ENCODE peak calls at places on chromosomes 5 and 9, in four cellular contexts. One of them, this sample, is unnamed.

GRCh38 chr5:127396490-127397155 is 106.0 kb downstream of the MEGF10 start:
- DNase-seq in esophagus squamous epithelium: no peak
- DNase-seq in BJ: no peak
- DNase-seq in WERI-Rb-1: peak; percentile 15
- DNase-seq in this sample: no peak

GRCh38 chr9:80699551-80699998 is 989.8 kb downstream of the TLE1 start:
- DNase-seq in BJ: no peak
- DNase-seq in WERI-Rb-1: no peak
- DNase-seq in esophagus squamous epithelium: no peak
- DNase-seq in this sample: peak; percentile 40

GRCh38 chr5:39501403-39501802 is 76.6 kb upstream of the DAB2 start:
- DNase-seq in BJ: no peak
- DNase-seq in esophagus squamous epithelium: no peak
- DNase-seq in WERI-Rb-1: no peak
- DNase-seq in this sample: no peak

GRCh38 chr5:5494489-5495402 is 72.3 kb downstream of the ICE1 start:
- DNase-seq in WERI-Rb-1: no peak
- DNase-seq in esophagus squamous epithelium: peak; percentile 30
- DNase-seq in BJ: no peak
- DNase-seq in this sample: no peak

GRCh38 chr5:127957701-127958190 is 125.8 kb upstream of the SLC12A2 start:
- DNase-seq in esophagus squamous epithelium: no peak
- DNase-seq in WERI-Rb-1: no peak
- DNase-seq in BJ: no peak
- DNase-seq in this sample: no peak

GRCh38 chr5:27124590-27124989 is 86.2 kb upstream of the CDH9 start:
- DNase-seq in esophagus squamous epithelium: no peak
- DNase-seq in BJ: no peak
- DNase-seq in WERI-Rb-1: peak; percentile 45
- DNase-seq in this sample: no peak

GRCh38 chr9:70083429-70083828 is 39.8 kb downstream of the MAMDC2 start:
- DNase-seq in WERI-Rb-1: no peak
- DNase-seq in BJ: no peak
- DNase-seq in esophagus squamous epithelium: no peak
- DNase-seq in this sample: no peak

GRCh38 chr9:129773262-129774048 is 20.6 kb upstream of the PTGES start:
- DNase-seq in WERI-Rb-1: no peak
- DNase-seq in BJ: no peak
- DNase-seq in esophagus squamous epithelium: no peak
- DNase-seq in this sample: peak; percentile 44

GRCh38 chr9:72315089-72315509 is 49.9 kb downstream of the ZFAND5 start:
- DNase-seq in BJ: peak; percentile 28
- DNase-seq in WERI-Rb-1: peak; percentile 18
- DNase-seq in esophagus squamous epithelium: no peak
- DNase-seq in this sample: peak; percentile 27

GRCh38 chr5:180251141-180251540 is 40.7 kb downstream of the MAPK9 start:
- DNase-seq in BJ: no peak
- DNase-seq in esophagus squamous epithelium: no peak
- DNase-seq in WERI-Rb-1: no peak
- DNase-seq in this sample: no peak

DNA sequence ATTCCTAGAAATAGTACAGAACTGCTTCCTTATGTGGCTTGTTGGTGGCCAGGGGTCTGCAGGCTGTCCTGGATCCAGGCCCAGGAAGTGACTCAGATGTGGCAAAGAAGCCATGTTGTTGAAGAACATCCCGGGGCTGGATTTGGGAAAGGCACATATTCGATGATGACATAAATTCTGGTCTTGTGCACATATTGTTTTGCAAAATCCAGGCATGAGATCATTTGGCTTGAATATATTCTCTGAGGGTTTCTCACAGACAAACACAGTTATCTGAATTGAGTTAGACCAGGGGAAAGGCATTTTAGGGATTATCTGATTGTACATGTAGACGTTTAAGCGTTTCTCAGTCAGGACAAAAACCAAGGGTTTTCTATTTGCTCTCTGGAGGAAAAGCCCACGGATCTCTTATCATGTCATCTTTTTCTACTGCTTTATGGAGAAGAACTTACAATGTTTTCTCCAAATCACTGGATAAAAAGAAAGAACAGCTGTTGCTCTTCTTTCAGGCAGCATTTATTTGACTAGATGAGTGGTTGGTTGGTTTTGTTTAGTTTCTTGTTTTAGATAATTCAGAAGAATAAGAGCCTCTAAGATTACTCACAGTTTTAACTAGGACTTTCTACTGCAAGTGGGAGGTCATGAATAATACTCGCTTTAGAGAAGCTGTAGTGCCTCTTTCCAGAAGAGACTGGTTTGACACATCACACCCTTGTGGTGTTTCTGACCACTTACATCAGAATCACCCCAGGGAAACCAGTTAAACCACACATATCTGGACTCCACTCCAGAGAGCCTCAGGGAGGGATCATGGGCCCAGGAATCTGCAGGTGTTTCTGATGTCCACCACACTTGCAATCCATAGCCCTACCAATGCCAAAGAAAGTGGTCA is 29.5 kb upstream of the LHFPL2 start:
- DNase-seq in esophagus squamous epithelium: no peak
- DNase-seq in WERI-Rb-1: no peak
- DNase-seq in BJ: peak; percentile 90
- DNase-seq in this sample: peak; percentile 98
- TF ChIP-seq CTCF in esophagus squamous epithelium: no peak
- TF ChIP-seq CTCF in WERI-Rb-1: no peak
- TF ChIP-seq CTCF in BJ: peak; percentile 26
- TF ChIP-seq CTCF in this sample: peak; percentile 21

DNA sequence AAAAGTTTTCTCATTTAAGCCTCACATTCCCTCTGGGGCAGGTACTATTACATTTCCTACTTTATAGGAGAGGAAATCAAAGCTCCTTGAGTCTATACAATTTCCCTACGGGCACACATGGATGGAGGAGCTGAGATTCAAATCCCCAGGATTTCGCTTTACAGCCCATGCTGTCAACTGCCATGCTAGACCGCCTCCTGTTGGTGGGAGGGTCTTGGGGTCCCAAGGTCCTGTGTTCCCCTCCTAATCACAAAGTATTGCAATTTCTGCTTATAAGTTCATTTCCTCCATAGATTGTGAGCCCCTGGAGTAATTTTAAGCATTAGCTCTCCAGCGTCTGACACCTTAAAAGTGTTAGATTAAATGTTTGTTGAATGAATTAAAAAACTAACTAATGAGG is 95.9 kb upstream of the SMARCA2 start:
- DNase-seq in BJ: no peak
- DNase-seq in esophagus squamous epithelium: no peak
- DNase-seq in WERI-Rb-1: no peak
- DNase-seq in this sample: no peak
- TF ChIP-seq CTCF in BJ: no peak
- TF ChIP-seq CTCF in esophagus squamous epithelium: no peak
- TF ChIP-seq CTCF in WERI-Rb-1: no peak
- TF ChIP-seq CTCF in this sample: no peak

GRCh38 chr9:37392272-37392671 is 30.2 kb upstream of the GRHPR start:
- DNase-seq in WERI-Rb-1: no peak
- DNase-seq in esophagus squamous epithelium: no peak
- DNase-seq in BJ: no peak
- DNase-seq in this sample: no peak

GRCh38 chr9:37395663-37396062 is 26.8 kb upstream of the GRHPR start:
- DNase-seq in WERI-Rb-1: no peak
- DNase-seq in BJ: no peak
- DNase-seq in esophagus squamous epithelium: no peak
- DNase-seq in this sample: no peak

GRCh38 chr9:37395229-37395628 is 27.3 kb upstream of the GRHPR start:
- DNase-seq in WERI-Rb-1: no peak
- DNase-seq in esophagus squamous epithelium: no peak
- DNase-seq in BJ: no peak
- DNase-seq in this sample: no peak

GRCh38 chr9:37386988-37387387 is 35.5 kb upstream of the GRHPR start:
- DNase-seq in WERI-Rb-1: no peak
- DNase-seq in BJ: no peak
- DNase-seq in esophagus squamous epithelium: no peak
- DNase-seq in this sample: no peak

DNA sequence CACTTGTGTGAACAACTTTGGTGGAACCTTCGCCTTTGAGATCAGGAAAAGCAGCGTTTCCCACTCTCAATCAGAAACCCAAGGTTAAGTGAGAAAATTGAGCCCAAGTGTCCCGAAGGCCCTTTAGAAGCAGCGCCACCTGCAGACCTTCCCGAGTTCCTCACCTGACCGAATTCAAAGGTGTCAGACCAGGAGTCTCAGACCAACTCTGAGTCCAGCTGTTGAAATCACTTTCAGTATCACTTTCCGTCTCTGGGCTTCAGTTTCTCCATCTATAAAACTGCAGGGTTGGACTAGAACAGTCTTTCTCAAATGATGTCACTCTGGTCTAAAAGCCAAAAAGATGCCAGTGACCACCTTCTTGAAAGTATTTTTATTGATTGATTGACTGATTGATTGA is 31.7 kb upstream of the GRHPR start:
- DNase-seq in esophagus squamous epithelium: no peak
- DNase-seq in BJ: no peak
- DNase-seq in WERI-Rb-1: peak; percentile 45
- DNase-seq in this sample: no peak
- TF ChIP-seq CTCF in esophagus squamous epithelium: no peak
- TF ChIP-seq CTCF in BJ: peak; percentile 29
- TF ChIP-seq CTCF in WERI-Rb-1: peak; percentile 66
- TF ChIP-seq CTCF in this sample: peak; percentile 19

DNA sequence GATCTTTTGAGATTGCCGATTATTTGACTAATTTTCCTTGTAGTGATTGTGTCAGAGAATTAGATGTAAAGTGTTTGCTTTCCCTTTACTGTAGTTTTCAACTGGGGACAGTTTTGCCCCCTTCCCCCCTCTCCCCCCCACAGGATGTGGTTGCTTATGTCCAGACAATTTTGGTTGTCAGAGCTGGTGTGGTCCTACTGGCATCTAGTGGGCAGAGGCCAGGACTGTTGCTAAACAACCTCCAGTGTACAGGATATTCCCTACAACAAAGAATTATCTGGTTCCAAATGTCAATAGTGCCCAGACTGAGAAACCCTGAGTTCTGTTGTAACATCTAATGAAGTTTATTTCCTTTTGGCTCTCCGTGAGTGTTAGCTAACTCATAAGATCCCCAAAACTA is 20.0 kb downstream of the TMEFF1 start:
- DNase-seq in WERI-Rb-1: no peak
- DNase-seq in esophagus squamous epithelium: no peak
- DNase-seq in BJ: no peak
- DNase-seq in this sample: peak; percentile 37
- TF ChIP-seq CTCF in WERI-Rb-1: peak; percentile 5
- TF ChIP-seq CTCF in esophagus squamous epithelium: no peak
- TF ChIP-seq CTCF in BJ: peak; percentile 13
- TF ChIP-seq CTCF in this sample: peak; percentile 64

GRCh38 chr5:142769793-142770649 is at the start of gene ARHGAP26:
- DNase-seq in WERI-Rb-1: peak; percentile 97
- DNase-seq in esophagus squamous epithelium: peak; percentile 85
- DNase-seq in BJ: peak; percentile 67
- DNase-seq in this sample: peak; percentile 74
- TF ChIP-seq CTCF in WERI-Rb-1: peak; percentile 51
- TF ChIP-seq CTCF in esophagus squamous epithelium: no peak
- TF ChIP-seq CTCF in BJ: peak; percentile 47
- TF ChIP-seq CTCF in this sample: peak; percentile 35

GRCh38 chr5:1519631-1520141 is 4.1 kb downstream of the LPCAT1 start:
- DNase-seq in BJ: no peak
- DNase-seq in WERI-Rb-1: peak; percentile 21
- DNase-seq in esophagus squamous epithelium: no peak
- DNase-seq in this sample: no peak
- TF ChIP-seq CTCF in BJ: no peak
- TF ChIP-seq CTCF in WERI-Rb-1: no peak
- TF ChIP-seq CTCF in esophagus squamous epithelium: no peak
- TF ChIP-seq CTCF in this sample: no peak

GRCh38 chr9:127976943-127977871 is 3.6 kb downstream of the EEIG1 start:
- DNase-seq in WERI-Rb-1: no peak
- DNase-seq in esophagus squamous epithelium: no peak
- DNase-seq in BJ: no peak
- DNase-seq in this sample: no peak

GRCh38 chr9:127979333-127980055 is 1.3 kb downstream of the EEIG1 start:
- DNase-seq in WERI-Rb-1: no peak
- DNase-seq in BJ: no peak
- DNase-seq in esophagus squamous epithelium: no peak
- DNase-seq in this sample: no peak

GRCh38 chr9:127976498-127976897 is 4.3 kb downstream of the EEIG1 start:
- DNase-seq in BJ: no peak
- DNase-seq in WERI-Rb-1: no peak
- DNase-seq in esophagus squamous epithelium: no peak
- DNase-seq in this sample: no peak

GRCh38 chr9:127979015-127979332 is 1.8 kb downstream of the EEIG1 start:
- DNase-seq in esophagus squamous epithelium: no peak
- DNase-seq in BJ: no peak
- DNase-seq in WERI-Rb-1: no peak
- DNase-seq in this sample: no peak

DNA sequence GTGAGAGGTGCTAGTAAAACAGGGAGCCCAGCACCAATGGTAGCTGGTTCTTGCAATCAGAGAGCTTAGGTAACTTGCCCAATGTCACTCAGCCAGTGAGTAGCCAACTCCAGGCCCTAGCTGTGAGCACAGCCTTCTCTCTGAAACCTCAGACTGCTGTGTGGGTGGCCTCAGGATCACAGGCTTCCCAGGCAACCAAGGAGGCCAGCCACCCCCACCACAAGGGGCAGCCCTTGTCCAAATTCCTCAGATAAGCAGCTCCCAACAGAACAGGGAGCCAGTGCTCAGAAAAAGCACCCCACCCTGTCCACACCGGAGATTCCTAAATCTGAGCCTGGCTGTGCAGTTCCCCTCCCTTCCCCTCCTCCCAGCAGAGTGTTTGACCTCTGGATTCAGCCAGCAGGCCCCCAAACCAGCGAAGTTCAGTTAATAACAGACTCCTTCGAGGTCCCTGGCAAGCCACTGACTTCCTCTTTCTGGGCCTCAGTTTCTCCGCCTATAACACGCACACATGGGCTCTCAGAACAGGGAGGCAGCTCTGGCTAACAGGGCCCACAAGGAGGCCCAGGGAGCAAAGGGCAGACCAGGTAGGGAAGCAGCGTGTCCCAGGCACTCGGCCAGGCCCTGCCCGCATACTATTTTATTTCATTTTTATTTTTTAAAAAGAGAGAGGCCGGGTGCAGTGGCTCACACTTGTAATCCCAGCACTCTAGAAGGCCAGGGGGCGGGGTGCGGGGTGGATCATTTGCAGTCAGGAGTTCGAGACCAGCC is 2.7 kb downstream of the EEIG1 start:
- DNase-seq in WERI-Rb-1: no peak
- DNase-seq in esophagus squamous epithelium: no peak
- DNase-seq in BJ: no peak
- DNase-seq in this sample: peak; percentile 66
- TF ChIP-seq CTCF in WERI-Rb-1: no peak
- TF ChIP-seq CTCF in esophagus squamous epithelium: no peak
- TF ChIP-seq CTCF in BJ: peak; percentile 28
- TF ChIP-seq CTCF in this sample: peak; percentile 28

This sample was measured in AG09309.